ENCODE peak calls at places on chromosomes 2 and 18, in four cellular contexts. Q is anterior cingulate cortex, X is GM12865, T is pancreas. K is an unnamed sample.

GRCh38 chr2:157497603-157498314 is 53.9 kb upstream of the CYTIP start:
- DNase-seq in Q (no peak), X (peak), T (no peak), K (no peak)

GRCh38 chr2:158004131-158004530 is 97.5 kb upstream of the UPP2 start:
- DNase-seq in Q (no peak), X (no peak), T (no peak), K (no peak)

GRCh38 chr2:100834221-100834620 is 14.3 kb downstream of the NPAS2 start:
- DNase-seq in Q (no peak), X (no peak), T (no peak), K (no peak)

GRCh38 chr2:216159161-216159560 is 50.0 kb downstream of the XRCC5 start:
- DNase-seq in Q (no peak), X (no peak), T (no peak), K (no peak)

GRCh38 chr2:21822505-21822904 is 698.7 kb downstream of the TDRD15 start:
- DNase-seq in Q (no peak), X (no peak), T (no peak), K (no peak)

GRCh38 chr2:117985092-117985491 is 28.8 kb downstream of the CCDC93 start:
- DNase-seq in Q (no peak), X (no peak), T (no peak), K (no peak)

GRCh38 chr2:106020821-106021316 is 173.2 kb downstream of the UXS1 start:
- DNase-seq in Q (no peak), X (no peak), T (no peak), K (no peak)

GRCh38 chr2:37855283-37856041 is 69.6 kb upstream of the RMDN2 start:
- DNase-seq in Q (peak), X (no peak), T (no peak), K (peak)

GRCh38 chr2:27723372-27724144 is 48.0 kb upstream of the MRPL33 start:
- DNase-seq in Q (peak), X (peak), T (peak), K (peak)

GRCh38 chr2:217218269-217219140 is 358.6 kb upstream of the TNP1 start:
- DNase-seq in Q (no peak), X (peak), T (no peak), K (no peak)

GRCh38 chr2:169659314-169659713 is 34.9 kb downstream of the CFAP210 start:
- DNase-seq in Q (no peak), X (no peak), T (no peak), K (no peak)

GRCh38 chr18:56789004-56789888 is 138.1 kb downstream of the WDR7 start:
- DNase-seq in Q (no peak), X (peak), T (no peak), K (no peak)

GRCh38 chr2:72576861-72577260 is 249.0 kb downstream of the EXOC6B start:
- DNase-seq in Q (no peak), X (no peak), T (no peak), K (no peak)

GRCh38 chr2:45839388-45840251 is 188.1 kb downstream of the PRKCE start:
- DNase-seq in Q (peak), X (no peak), T (no peak), K (no peak)

GRCh38 chr18:10240276-10240675 is 214.2 kb upstream of the APCDD1 start:
- DNase-seq in Q (no peak), X (no peak), T (no peak), K (no peak)

GRCh38 chr2:169105433-169105832 is 36.1 kb downstream of the DHRS9 start:
- DNase-seq in Q (no peak), X (no peak), T (no peak), K (no peak)

GRCh38 chr18:77622009-77622692 is 372.5 kb downstream of the GALR1 start:
- DNase-seq in Q (no peak), X (peak), T (no peak), K (no peak)

GRCh38 chr2:158816797-158817196 is 21.7 kb downstream of the DAPL1 start:
- DNase-seq in Q (no peak), X (no peak), T (no peak), K (no peak)

GRCh38 chr2:60820416-60821132 is 60.8 kb upstream of the REL start:
- DNase-seq in Q (no peak), X (no peak), T (no peak), K (no peak)

GRCh38 chr18:46283895-46284295 is 179.7 kb downstream of the HAUS1 start:
- DNase-seq in Q (no peak), X (no peak), T (no peak), K (no peak)